ENCODE peak calls at places on chromosomes 13 and 19, in ten cellular contexts. N is MCF 10A, C is lower lobe of right lung, H is breast epithelium, D is PC-3, U is progenitor cell of endocrine pancreas, B is GM10248, J is Caco-2, S is RWPE1, I is upper lobe of left lung. Q is an unnamed sample.

GRCh38 chr19:35153701-35154534 is 617 bp upstream of the FXYD5 start:
- DNase-seq in H (no peak), U (peak; percentile 41), B (peak; percentile 81), D (peak; percentile 58), S (peak; percentile 49), I (peak; percentile 48), C (peak; percentile 68), J (peak; percentile 72), N (peak; percentile 63), Q (peak; percentile 63)

GRCh38 chr19:48391100-48392005 is at the start of gene KDELR1:
- DNase-seq in J (peak; percentile 86), H (peak; percentile 78), D (peak; percentile 64), B (peak; percentile 92), U (peak; percentile 78), N (peak; percentile 76), C (peak; percentile 76), S (peak; percentile 81), I (peak; percentile 86), Q (peak; percentile 83)

GRCh38 chr13:38879278-38879677 is 111.4 kb downstream of the STOML3 start:
- DNase-seq in C (no peak), S (no peak), U (no peak), D (no peak), I (no peak), J (peak; percentile 24), B (no peak), H (no peak), N (no peak), Q (no peak)

GRCh38 chr13:106296723-106297122 is 238.7 kb downstream of the EFNB2 start:
- DNase-seq in H (no peak), B (no peak), D (no peak), I (no peak), S (no peak), J (no peak), N (no peak), C (no peak), U (no peak), Q (no peak)

GRCh38 chr19:11154683-11155047 is 917 bp downstream of the SPC24 start:
- DNase-seq in S (no peak), J (no peak), N (no peak), I (no peak), D (no peak), C (no peak), U (no peak), H (no peak), B (no peak), Q (no peak)

GRCh38 chr19:590750-591098 is 1.0 kb downstream of the HCN2 start:
- DNase-seq in N (no peak), C (no peak), U (no peak), D (no peak), I (no peak), S (no peak), B (no peak), J (no peak), H (no peak), Q (no peak)

GRCh38 chr13:19587635-19588300 is 26.4 kb upstream of the TPTE2 start:
- DNase-seq in N (peak; percentile 59), U (no peak), D (peak; percentile 80), H (no peak), S (no peak), C (no peak), J (peak; percentile 66), B (peak; percentile 50), I (no peak), Q (no peak)

GRCh38 chr19:54315956-54316355 is 3.0 kb upstream of the LILRA5 start:
- DNase-seq in S (no peak), D (no peak), H (no peak), B (no peak), U (no peak), C (no peak), J (no peak), N (no peak), I (no peak), Q (no peak)

GRCh38 chr13:113864303-113864890 is 521 bp upstream of the GAS6 start:
- DNase-seq in I (no peak), N (peak; percentile 11), H (peak; percentile 19), S (peak; percentile 41), J (no peak), D (no peak), U (no peak), B (no peak), C (no peak), Q (peak; percentile 7)

GRCh38 chr13:113862766-113863510 is 938 bp downstream of the GAS6 start:
- DNase-seq in J (peak; percentile 51), B (peak; percentile 74), S (peak; percentile 62), I (peak; percentile 57), N (peak; percentile 51), H (peak; percentile 63), U (no peak), C (peak; percentile 68), D (no peak), Q (peak; percentile 15)

GRCh38 chr13:113862191-113862765 is 1.6 kb downstream of the GAS6 start:
- DNase-seq in S (peak; percentile 44), B (no peak), I (no peak), U (no peak), D (no peak), N (no peak), J (no peak), H (peak; percentile 46), C (peak; percentile 32), Q (peak; percentile 13)

GRCh38 chr13:113861433-113862030 is 2.3 kb downstream of the GAS6 start:
- DNase-seq in S (peak; percentile 82), I (no peak), U (no peak), D (no peak), H (peak; percentile 48), B (no peak), C (peak; percentile 35), J (no peak), N (peak; percentile 73), Q (no peak)

DNA sequence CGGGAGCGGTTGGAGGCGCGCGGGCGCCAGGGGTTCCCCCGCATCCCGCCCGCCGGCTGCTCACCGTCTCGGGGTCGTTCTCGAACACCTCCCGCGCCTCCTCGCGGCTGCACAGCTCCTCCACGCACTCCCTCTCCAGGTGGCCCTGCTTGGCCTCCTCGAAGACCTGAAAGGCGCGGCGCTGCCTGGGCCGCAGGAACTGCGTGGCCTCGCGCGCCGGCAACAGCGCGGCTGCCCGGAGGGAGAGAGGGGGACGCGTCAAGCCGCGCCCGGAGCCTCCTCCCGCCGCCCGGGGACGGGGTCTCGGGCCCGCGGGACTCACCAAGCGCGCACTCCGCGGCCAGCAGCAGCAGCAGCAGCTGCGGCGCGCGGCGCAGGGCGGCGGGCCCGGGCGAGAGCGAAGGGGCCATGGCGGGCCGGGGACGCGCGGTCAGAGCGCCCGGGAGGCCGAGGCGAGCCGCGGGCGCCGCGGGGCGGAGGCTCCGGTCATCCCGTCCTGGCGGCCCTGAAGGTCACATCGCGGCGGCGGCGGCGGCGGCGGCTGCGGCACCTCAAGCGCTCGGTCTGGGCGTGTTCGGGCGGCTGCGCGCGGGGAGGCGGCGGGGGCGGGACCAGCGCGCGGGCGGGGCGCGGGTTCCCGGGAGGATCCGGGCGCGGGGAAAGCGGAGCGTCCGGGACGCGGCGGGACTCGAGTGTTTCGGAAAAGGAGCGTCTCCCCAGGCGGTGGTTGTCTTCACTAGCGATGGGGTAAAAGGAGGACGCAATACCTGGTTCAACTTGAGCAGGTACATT is at the start of gene GAS6:
- DNase-seq in I (no peak), U (peak; percentile 41), S (peak; percentile 68), H (peak; percentile 58), N (peak; percentile 41), B (peak; percentile 49), D (peak; percentile 39), J (peak; percentile 77), C (peak; percentile 64), Q (peak; percentile 16)
- TF ChIP-seq CTCF in I (peak; percentile 23), U (no peak), S (peak; percentile 24), H (no peak), N (peak; percentile 21), B (no peak), D (no peak), J (peak; percentile 50), C (no peak), Q (no peak)

DNA sequence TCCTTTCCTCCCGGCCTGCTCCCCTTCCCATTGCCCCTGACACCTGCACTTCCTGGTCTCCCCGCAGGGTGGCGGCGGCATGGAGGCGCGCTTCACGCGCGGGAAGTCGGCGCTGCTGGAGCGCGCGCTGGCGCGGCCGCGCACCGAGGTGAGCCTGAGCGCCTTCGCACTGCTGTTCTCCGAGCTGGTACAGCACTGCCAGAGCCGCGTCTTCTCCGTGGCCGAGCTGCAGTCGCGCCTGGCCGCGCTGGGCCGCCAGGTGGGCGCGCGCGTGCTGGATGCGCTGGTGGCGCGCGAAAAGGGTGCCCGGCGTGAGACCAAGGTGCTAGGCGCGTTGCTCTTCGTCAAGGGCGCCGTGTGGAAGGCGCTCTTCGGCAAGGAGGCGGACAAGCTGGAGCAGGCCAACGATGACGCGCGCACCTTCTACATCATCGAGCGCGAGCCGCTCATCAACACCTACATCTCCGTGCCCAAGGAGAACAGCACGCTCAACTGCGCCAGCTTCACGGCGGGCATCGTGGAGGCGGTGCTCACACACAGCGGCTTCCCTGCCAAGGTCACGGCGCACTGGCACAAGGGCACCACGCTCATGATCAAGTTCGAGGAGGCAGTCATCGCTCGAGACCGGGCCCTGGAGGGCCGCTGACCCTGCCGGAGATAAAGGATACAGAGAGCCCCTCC is 1.7 kb downstream of the TRAPPC5 start:
- DNase-seq in D (no peak), N (no peak), S (no peak), C (no peak), B (no peak), I (no peak), J (no peak), H (no peak), U (no peak), Q (no peak)
- TF ChIP-seq CTCF in D (no peak), N (no peak), S (no peak), C (no peak), B (peak; percentile 27), I (no peak), J (no peak), H (no peak), U (no peak), Q (no peak)

GRCh38 chr19:29672319-29672932 is 7.2 kb downstream of the PLEKHF1 start:
- DNase-seq in B (no peak), H (peak; percentile 15), S (no peak), U (no peak), N (no peak), D (no peak), I (no peak), C (no peak), J (no peak), Q (no peak)

GRCh38 chr19:29667941-29668340 is 2.7 kb downstream of the PLEKHF1 start:
- DNase-seq in H (peak; percentile 38), U (no peak), S (no peak), J (no peak), B (no peak), I (peak; percentile 55), N (no peak), D (no peak), C (no peak), Q (no peak)

GRCh38 chr19:29671393-29672076 is 6.3 kb downstream of the PLEKHF1 start:
- DNase-seq in U (no peak), H (peak; percentile 74), S (peak; percentile 33), D (peak; percentile 60), I (peak; percentile 72), C (peak; percentile 78), B (peak; percentile 76), J (no peak), N (peak; percentile 91), Q (peak; percentile 81)

GRCh38 chr19:29668746-29669609 is 3.7 kb downstream of the PLEKHF1 start:
- DNase-seq in H (peak; percentile 40), U (no peak), S (no peak), B (no peak), J (no peak), C (no peak), N (no peak), D (no peak), I (no peak), Q (no peak)

DNA sequence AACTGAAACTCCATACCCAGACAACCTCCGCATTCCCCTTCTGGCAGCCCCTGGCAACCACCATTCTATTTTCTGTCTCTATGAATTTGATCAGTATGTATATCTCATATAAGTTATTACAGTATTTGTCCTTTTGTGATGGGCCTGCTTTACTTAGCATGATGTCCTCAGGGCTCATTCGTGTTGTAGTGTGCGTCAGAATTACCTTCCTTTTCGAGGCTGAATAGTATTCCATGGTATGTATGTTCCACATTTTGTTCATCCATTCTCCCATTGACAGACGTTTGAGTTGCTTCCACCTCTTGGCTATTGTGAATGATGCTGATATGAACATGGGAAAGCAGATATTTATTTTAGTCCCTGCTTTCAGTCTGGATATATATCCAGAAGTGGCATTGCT is 5.0 kb downstream of the PLEKHF1 start:
- DNase-seq in I (no peak), C (no peak), N (no peak), H (peak; percentile 30), S (no peak), J (no peak), B (no peak), D (no peak), U (no peak), Q (no peak)
- TF ChIP-seq CTCF in I (no peak), C (no peak), N (no peak), H (no peak), S (no peak), J (no peak), B (no peak), D (no peak), U (no peak), Q (no peak)

GRCh38 chr19:40642062-40642706 is 41.0 kb downstream of the LTBP4 start:
- DNase-seq in S (no peak), C (no peak), I (no peak), H (no peak), N (no peak), J (no peak), U (no peak), B (no peak), D (no peak), Q (no peak)

GRCh38 chr19:40650749-40651305 is 39.6 kb downstream of the NUMBL start:
- DNase-seq in D (no peak), N (no peak), I (no peak), J (no peak), U (no peak), H (no peak), B (no peak), C (no peak), S (no peak), Q (no peak)

GRCh38 chr19:40642757-40643325 is 41.7 kb downstream of the LTBP4 start:
- DNase-seq in B (no peak), I (no peak), D (no peak), S (no peak), U (no peak), N (no peak), H (no peak), J (no peak), C (no peak), Q (no peak)

GRCh38 chr19:40641306-40641705 is 40.1 kb downstream of the LTBP4 start:
- DNase-seq in I (no peak), U (no peak), C (no peak), J (no peak), D (no peak), N (no peak), H (no peak), B (no peak), S (no peak), Q (no peak)

GRCh38 chr19:40646564-40647254 is 43.7 kb downstream of the NUMBL start:
- DNase-seq in J (no peak), H (no peak), S (no peak), D (peak; percentile 15), B (no peak), U (no peak), N (no peak), I (no peak), C (peak; percentile 9), Q (no peak)
- TF ChIP-seq CTCF in J (no peak), H (no peak), S (no peak), D (no peak), B (no peak), U (no peak), N (no peak), I (no peak), C (no peak), Q (no peak)

Q was measured in natural killer cell.